ENCODE peak calls at places on chromosomes 6 and 20, in seven cellular contexts. One of them, this sample, is unnamed.

GRCh38 chr6:137749595-137750215 is 117.4 kb upstream of the TNFAIP3 start:
- DNase-seq in SK-N-SH: no peak
- DNase-seq in K562: no peak
- DNase-seq in H1: no peak
- DNase-seq in HCT116: no peak
- DNase-seq in HepG2: no peak
- DNase-seq in GM12878: no peak
- DNase-seq in this sample: no peak

GRCh38 chr6:137269803-137270202 is 50.6 kb upstream of the IFNGR1 start:
- DNase-seq in SK-N-SH: no peak
- DNase-seq in K562: no peak
- DNase-seq in H1: no peak
- DNase-seq in HCT116: no peak
- DNase-seq in HepG2: no peak
- DNase-seq in GM12878: no peak
- DNase-seq in this sample: no peak

GRCh38 chr20:4383966-4384365 is 337.7 kb upstream of the PRND start:
- DNase-seq in SK-N-SH: no peak
- DNase-seq in K562: no peak
- DNase-seq in H1: no peak
- DNase-seq in HCT116: no peak
- DNase-seq in HepG2: no peak
- DNase-seq in GM12878: no peak
- DNase-seq in this sample: no peak

GRCh38 chr6:14739830-14740229 is 506.0 kb upstream of the JARID2 start:
- DNase-seq in SK-N-SH: no peak
- DNase-seq in K562: no peak
- DNase-seq in H1: no peak
- DNase-seq in HCT116: no peak
- DNase-seq in HepG2: no peak
- DNase-seq in GM12878: no peak
- DNase-seq in this sample: no peak

GRCh38 chr6:89379281-89379680 is 26.8 kb upstream of the UBE2J1 start:
- DNase-seq in SK-N-SH: no peak
- DNase-seq in K562: no peak
- DNase-seq in H1: no peak
- DNase-seq in HCT116: no peak
- DNase-seq in HepG2: no peak
- DNase-seq in GM12878: no peak
- DNase-seq in this sample: no peak

GRCh38 chr20:9600562-9600961 is 86.2 kb downstream of the LAMP5 start:
- DNase-seq in SK-N-SH: no peak
- DNase-seq in K562: no peak
- DNase-seq in H1: no peak
- DNase-seq in HCT116: no peak
- DNase-seq in HepG2: no peak
- DNase-seq in GM12878: no peak
- DNase-seq in this sample: no peak

GRCh38 chr20:36541227-36542018 is at the start of gene MYL9:
- DNase-seq in SK-N-SH: no peak
- DNase-seq in K562: peak
- DNase-seq in H1: peak
- DNase-seq in HCT116: no peak
- DNase-seq in HepG2: no peak
- DNase-seq in GM12878: no peak
- DNase-seq in this sample: no peak

GRCh38 chr6:137660296-137660731 is 166.1 kb upstream of the OLIG3 start:
- DNase-seq in SK-N-SH: no peak
- DNase-seq in K562: no peak
- DNase-seq in H1: no peak
- DNase-seq in HCT116: no peak
- DNase-seq in HepG2: peak
- DNase-seq in GM12878: no peak
- DNase-seq in this sample: no peak

GRCh38 chr20:11170025-11170424 is 496.2 kb upstream of the JAG1 start:
- DNase-seq in SK-N-SH: no peak
- DNase-seq in K562: no peak
- DNase-seq in H1: no peak
- DNase-seq in HCT116: no peak
- DNase-seq in HepG2: no peak
- DNase-seq in GM12878: no peak
- DNase-seq in this sample: no peak

GRCh38 chr6:139595183-139595582 is 220.7 kb upstream of the CITED2 start:
- DNase-seq in SK-N-SH: no peak
- DNase-seq in K562: no peak
- DNase-seq in H1: no peak
- DNase-seq in HCT116: no peak
- DNase-seq in HepG2: no peak
- DNase-seq in GM12878: no peak
- DNase-seq in this sample: no peak

GRCh38 chr6:85464722-85465150 is 14.9 kb downstream of the NT5E start:
- DNase-seq in SK-N-SH: no peak
- DNase-seq in K562: no peak
- DNase-seq in H1: no peak
- DNase-seq in HCT116: peak
- DNase-seq in HepG2: no peak
- DNase-seq in GM12878: no peak
- DNase-seq in this sample: peak

GRCh38 chr6:68777956-68778355 is 142.9 kb downstream of the ADGRB3 start:
- DNase-seq in SK-N-SH: peak
- DNase-seq in K562: no peak
- DNase-seq in H1: no peak
- DNase-seq in HCT116: no peak
- DNase-seq in HepG2: no peak
- DNase-seq in GM12878: no peak
- DNase-seq in this sample: no peak

GRCh38 chr6:142500265-142500786 is 198.5 kb downstream of the ADGRG6 start:
- DNase-seq in SK-N-SH: no peak
- DNase-seq in K562: no peak
- DNase-seq in H1: no peak
- DNase-seq in HCT116: no peak
- DNase-seq in HepG2: no peak
- DNase-seq in GM12878: no peak
- DNase-seq in this sample: no peak

GRCh38 chr6:29723666-29724588 is 693 bp downstream of the HLA-F start:
- DNase-seq in SK-N-SH: peak
- DNase-seq in K562: no peak
- DNase-seq in H1: peak
- DNase-seq in HCT116: no peak
- DNase-seq in HepG2: no peak
- DNase-seq in GM12878: no peak
- DNase-seq in this sample: no peak

GRCh38 chr6:4510906-4511625 is 265.1 kb upstream of the CDYL start:
- DNase-seq in SK-N-SH: no peak
- DNase-seq in K562: no peak
- DNase-seq in H1: no peak
- DNase-seq in HCT116: no peak
- DNase-seq in HepG2: no peak
- DNase-seq in GM12878: no peak
- DNase-seq in this sample: no peak

GRCh38 chr20:40009542-40009941 is 679.5 kb downstream of the MAFB start:
- DNase-seq in SK-N-SH: no peak
- DNase-seq in K562: no peak
- DNase-seq in H1: no peak
- DNase-seq in HCT116: no peak
- DNase-seq in HepG2: no peak
- DNase-seq in GM12878: no peak
- DNase-seq in this sample: no peak

DNA sequence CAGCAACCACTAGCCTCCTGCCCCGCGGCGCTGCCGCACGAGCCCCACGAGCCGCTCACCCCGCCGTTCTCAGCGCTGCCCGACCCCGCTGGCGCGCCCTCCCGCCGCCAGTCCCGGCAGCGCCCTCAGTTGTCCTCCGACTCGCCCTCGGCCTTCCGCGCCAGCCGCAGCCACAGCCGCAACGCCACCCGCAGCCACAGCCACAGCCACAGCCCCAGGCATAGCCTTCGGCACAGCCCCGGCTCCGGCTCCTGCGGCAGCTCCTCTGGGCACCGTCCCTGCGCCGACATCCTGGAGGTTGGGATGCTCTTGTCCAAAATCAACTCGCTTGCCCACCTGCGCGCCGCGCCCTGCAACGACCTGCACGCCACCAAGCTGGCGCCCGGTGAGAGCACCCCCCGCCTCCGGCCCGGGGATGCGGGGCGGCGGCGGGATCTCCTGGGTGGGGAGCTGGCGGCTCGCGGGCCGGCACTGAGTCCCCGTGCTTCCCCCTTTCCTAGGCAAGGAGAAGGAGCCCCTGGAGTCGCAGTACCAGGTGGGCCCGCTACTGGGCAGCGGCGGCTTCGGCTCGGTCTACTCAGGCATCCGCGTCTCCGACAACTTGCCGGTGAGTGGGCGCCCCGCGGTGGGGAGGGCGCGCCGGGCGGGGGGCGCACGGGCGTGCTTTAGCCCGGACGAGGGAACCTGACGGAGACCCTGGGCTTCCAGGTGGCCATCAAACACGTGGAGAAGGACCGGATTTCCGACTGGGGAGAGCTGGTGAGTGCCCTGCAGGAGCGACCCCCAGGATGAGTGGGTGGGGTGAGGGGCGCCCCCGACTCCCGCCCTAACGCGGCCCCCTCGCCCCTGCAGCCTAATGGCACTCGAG is 555 bp downstream of the PIM1 start:
- DNase-seq in SK-N-SH: peak
- DNase-seq in K562: peak
- DNase-seq in H1: peak
- DNase-seq in HCT116: no peak
- DNase-seq in HepG2: no peak
- DNase-seq in GM12878: no peak
- DNase-seq in this sample: no peak
- TF ChIP-seq SIN3A in SK-N-SH: no peak
- TF ChIP-seq SIN3A in K562: peak
- TF ChIP-seq SIN3A in H1: peak
- TF ChIP-seq SIN3A in HCT116: no peak
- TF ChIP-seq SIN3A in HepG2: peak
- TF ChIP-seq SIN3A in GM12878: no peak
- TF ChIP-seq SIN3A in this sample: no peak

GRCh38 chr6:12293234-12293930 is 3.2 kb downstream of the EDN1 start:
- DNase-seq in SK-N-SH: no peak
- DNase-seq in K562: no peak
- DNase-seq in H1: no peak
- DNase-seq in HCT116: no peak
- DNase-seq in HepG2: no peak
- DNase-seq in GM12878: no peak
- DNase-seq in this sample: no peak
- H3K27ac ChIP-seq in SK-N-SH: no peak
- H3K27ac ChIP-seq in K562: no peak
- H3K27ac ChIP-seq in H1: no peak
- H3K27ac ChIP-seq in HCT116: no peak
- H3K27ac ChIP-seq in HepG2: no peak
- H3K27ac ChIP-seq in GM12878: no peak
- H3K27ac ChIP-seq in this sample: peak

DNA sequence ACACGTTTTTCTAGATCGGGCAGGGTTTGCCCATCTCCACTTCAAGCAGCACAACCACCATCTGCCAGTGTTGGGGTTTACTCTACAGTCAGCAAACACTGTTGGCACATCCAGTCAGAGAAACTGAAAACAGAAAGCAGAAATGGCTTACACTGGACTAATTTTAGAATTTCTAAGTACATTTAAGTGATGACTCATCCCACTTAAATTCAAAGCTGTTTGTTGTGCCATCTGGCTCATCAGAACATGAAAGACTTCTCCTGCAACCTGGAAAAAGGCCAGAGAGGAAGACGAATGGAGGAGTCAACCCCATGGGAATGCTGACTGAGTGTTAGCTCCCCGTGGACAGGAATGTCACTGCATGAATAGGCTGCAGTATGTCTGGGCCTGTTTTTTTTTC is 21.8 kb downstream of the FAM209B start:
- DNase-seq in SK-N-SH: no peak
- DNase-seq in K562: no peak
- DNase-seq in H1: no peak
- DNase-seq in HCT116: peak
- DNase-seq in HepG2: peak
- DNase-seq in GM12878: peak
- DNase-seq in this sample: peak
- TF ChIP-seq POLR2AphosphoS5 in SK-N-SH: no peak
- TF ChIP-seq POLR2AphosphoS5 in K562: no peak
- TF ChIP-seq POLR2AphosphoS5 in H1: no peak
- TF ChIP-seq POLR2AphosphoS5 in HCT116: peak
- TF ChIP-seq POLR2AphosphoS5 in HepG2: no peak
- TF ChIP-seq POLR2AphosphoS5 in GM12878: no peak
- TF ChIP-seq POLR2AphosphoS5 in this sample: no peak

GRCh38 chr6:158328952-158329351 is 16.7 kb downstream of the TULP4 start:
- DNase-seq in SK-N-SH: no peak
- DNase-seq in K562: no peak
- DNase-seq in H1: no peak
- DNase-seq in HCT116: no peak
- DNase-seq in HepG2: no peak
- DNase-seq in GM12878: no peak
- DNase-seq in this sample: no peak
- TF ChIP-seq SIN3A in SK-N-SH: no peak
- TF ChIP-seq SIN3A in K562: no peak
- TF ChIP-seq SIN3A in H1: no peak
- TF ChIP-seq SIN3A in HCT116: no peak
- TF ChIP-seq SIN3A in HepG2: no peak
- TF ChIP-seq SIN3A in GM12878: no peak
- TF ChIP-seq SIN3A in this sample: no peak